ENCODE peak calls at places on chromosomes 12 and 14, in six cellular contexts. A is endodermal cell, T is fibroblast of pulmonary artery, K is endothelial cell of umbilical vein, U is H9, I is gastrocnemius medialis. H is an unnamed sample.

GRCh38 chr12:62632521-62632920 is 165.9 kb downstream of the MON2 start:
- DNase-seq in K (peak; percentile 8), U (peak; percentile 81), I (peak; percentile 25), A (peak; percentile 88), T (no peak), H (no peak)

GRCh38 chr14:70909788-70910614 is 2.7 kb downstream of the PCNX1 start:
- DNase-seq in T (no peak), I (no peak), K (peak; percentile 13), U (no peak), A (no peak), H (no peak)

GRCh38 chr12:94553130-94553519 is 93.5 kb upstream of the CEP83 start:
- DNase-seq in T (peak; percentile 89), U (no peak), K (peak; percentile 57), I (no peak), A (peak; percentile 12), H (no peak)

GRCh38 chr14:50260511-50260910 is 29.1 kb upstream of the SOS2 start:
- DNase-seq in T (peak; percentile 68), U (no peak), A (peak; percentile 56), K (peak; percentile 37), I (no peak), H (no peak)

GRCh38 chr14:59585891-59586554 is 9.4 kb upstream of the CCDC175 start:
- DNase-seq in U (no peak), A (no peak), T (peak; percentile 56), K (peak; percentile 11), I (no peak), H (no peak)

GRCh38 chr14:68527329-68527851 is 265.5 kb downstream of the ZFP36L1 start:
- DNase-seq in A (no peak), T (no peak), U (no peak), K (peak; percentile 40), I (no peak), H (no peak)

GRCh38 chr14:53963491-53964227 is 7.0 kb upstream of the BMP4 start:
- DNase-seq in K (peak; percentile 44), U (peak; percentile 47), T (peak; percentile 32), A (peak; percentile 78), I (no peak), H (no peak)

GRCh38 chr12:62466596-62467411 is at the start of gene MON2:
- DNase-seq in A (peak; percentile 96), I (peak; percentile 77), T (peak; percentile 81), K (peak; percentile 89), U (peak; percentile 87), H (no peak)

GRCh38 chr12:95413576-95413975 is 60.4 kb upstream of the METAP2 start:
- DNase-seq in T (no peak), U (no peak), K (no peak), I (no peak), A (no peak), H (no peak)

GRCh38 chr12:120115692-120116442 is 686 bp downstream of the RAB35 start:
- DNase-seq in A (peak; percentile 85), I (peak; percentile 42), K (peak; percentile 37), U (peak; percentile 67), T (peak; percentile 47), H (no peak)

GRCh38 chr14:75985618-75986438 is at the start of gene IFT43:
- DNase-seq in U (peak; percentile 84), I (peak; percentile 79), T (peak; percentile 81), A (peak; percentile 93), K (peak; percentile 83), H (peak; percentile 94)
- TF ChIP-seq CTCF in U (no peak), I (no peak), T (no peak), A (no peak), K (no peak), H (peak; percentile 26)

GRCh38 chr12:40336573-40337199 is 111.9 kb downstream of the LRRK2 start:
- DNase-seq in K (peak; percentile 28), T (peak; percentile 31), A (no peak), I (no peak), U (no peak), H (no peak)
- TF ChIP-seq CTCF in K (peak; percentile 21), T (peak; percentile 56), A (peak; percentile 81), I (no peak), U (peak; percentile 71), H (peak; percentile 79)

GRCh38 chr14:21894003-21894897 is 220.6 kb upstream of the OR4E1 start:
- DNase-seq in K (no peak), I (no peak), T (no peak), U (peak; percentile 59), A (peak; percentile 76), H (no peak)
- TF ChIP-seq CTCF in K (peak; percentile 62), I (no peak), T (peak; percentile 26), U (peak; percentile 72), A (peak; percentile 82), H (peak; percentile 34)

GRCh38 chr14:52399886-52400599 is 85.9 kb downstream of the PTGER2 start:
- DNase-seq in U (no peak), A (no peak), I (no peak), T (peak; percentile 17), K (no peak), H (no peak)
- TF ChIP-seq CTCF in U (peak; percentile 29), A (peak; percentile 44), I (no peak), T (peak; percentile 20), K (no peak), H (peak; percentile 71)

GRCh38 chr12:91620949-91621348 is 438.3 kb upstream of the DCN start:
- DNase-seq in I (no peak), U (no peak), K (no peak), T (peak; percentile 17), A (peak; percentile 54), H (no peak)
- TF ChIP-seq CTCF in I (no peak), U (no peak), K (no peak), T (peak; percentile 28), A (no peak), H (peak; percentile 9)

GRCh38 chr12:117890137-117890536 is 78.7 kb downstream of the KSR2 start:
- DNase-seq in A (peak; percentile 58), U (no peak), I (no peak), T (no peak), K (no peak), H (no peak)
- TF ChIP-seq CTCF in A (peak; percentile 65), U (peak; percentile 50), I (no peak), T (no peak), K (no peak), H (no peak)

H was measured in chondrocyte.